ENCODE peak calls at places on chromosomes 7 and 10, in nine cellular contexts. M, K, L, U, A, H, S, V and N are unnamed samples.

GRCh38 chr7:69749358-69749757 is 151.1 kb downstream of the AUTS2 start:
- DNase-seq in L (no peak), V (no peak), S (no peak), M (no peak), K (no peak), A (no peak), U (no peak), H (no peak), N (no peak)

GRCh38 chr10:58473966-58474365 is 38.7 kb upstream of the BICC1 start:
- DNase-seq in S (peak; percentile 53), A (peak; percentile 71), V (peak; percentile 22), L (no peak), M (peak; percentile 52), H (peak; percentile 38), K (no peak), U (no peak), N (no peak)

GRCh38 chr7:155298288-155298833 is 683 bp downstream of the INSIG1 start:
- DNase-seq in H (no peak), M (no peak), U (peak; percentile 29), S (no peak), V (no peak), K (no peak), L (peak; percentile 48), A (peak; percentile 61), N (no peak)

GRCh38 chr7:135232720-135233119 is 918 bp upstream of the STRA8 start:
- DNase-seq in M (no peak), L (peak; percentile 26), S (no peak), K (no peak), H (no peak), U (no peak), V (no peak), A (peak; percentile 4), N (no peak)

GRCh38 chr10:133422223-133422820 is 2.1 kb downstream of the SPRN start:
- DNase-seq in V (no peak), H (no peak), M (no peak), U (no peak), A (no peak), K (no peak), S (no peak), L (no peak), N (no peak)

GRCh38 chr10:5625992-5626777 is 40.2 kb downstream of the ASB13 start:
- DNase-seq in A (no peak), S (no peak), K (no peak), V (no peak), L (no peak), M (no peak), U (no peak), H (no peak), N (no peak)

GRCh38 chr10:132178885-132179545 is 7.7 kb upstream of the DPYSL4 start:
- DNase-seq in A (no peak), H (no peak), M (no peak), L (no peak), K (no peak), V (no peak), S (no peak), U (no peak), N (no peak)

GRCh38 chr10:17675638-17676037 is 31.7 kb downstream of the STAM start:
- DNase-seq in K (no peak), U (no peak), M (no peak), S (no peak), A (peak; percentile 48), L (peak; percentile 16), H (no peak), V (no peak), N (no peak)

GRCh38 chr10:87092861-87093460 is 1.7 kb downstream of the GLUD1 start:
- DNase-seq in S (peak; percentile 28), V (peak; percentile 57), M (peak; percentile 41), A (peak; percentile 73), K (no peak), U (peak; percentile 46), H (peak; percentile 75), L (peak; percentile 89), N (no peak)

GRCh38 chr10:3132036-3133025 is 40.3 kb downstream of the PITRM1 start:
- DNase-seq in K (no peak), H (no peak), M (no peak), L (no peak), S (no peak), U (no peak), V (peak; percentile 5), A (peak; percentile 79), N (no peak)

GRCh38 chr7:98165827-98166667 is 45.2 kb upstream of the BHLHA15 start:
- DNase-seq in A (peak; percentile 57), S (peak; percentile 14), K (no peak), H (peak; percentile 60), U (peak; percentile 30), M (peak; percentile 8), V (peak; percentile 24), L (peak; percentile 68), N (no peak)

GRCh38 chr10:72740526-72740925 is 48.6 kb downstream of the MCU start:
- DNase-seq in S (peak; percentile 65), K (no peak), H (peak; percentile 68), U (peak; percentile 91), M (peak; percentile 56), A (peak; percentile 45), V (peak; percentile 85), L (peak; percentile 20), N (no peak)

GRCh38 chr10:55500931-55501559 is 700.0 kb upstream of the PCDH15 start:
- DNase-seq in V (peak; percentile 50), S (no peak), M (peak; percentile 20), H (peak; percentile 72), K (no peak), A (peak; percentile 52), L (peak; percentile 62), U (peak; percentile 57), N (no peak)

GRCh38 chr10:22002531-22003110 is 909 bp downstream of the DNAJC1 start:
- DNase-seq in U (peak; percentile 41), H (peak; percentile 27), A (peak; percentile 78), V (peak; percentile 81), M (peak; percentile 63), L (peak; percentile 10), K (no peak), S (peak; percentile 63), N (no peak)

GRCh38 chr10:33253411-33253810 is 81.1 kb downstream of the NRP1 start:
- DNase-seq in U (peak; percentile 93), K (no peak), L (no peak), A (no peak), V (no peak), H (peak; percentile 79), S (no peak), M (no peak), N (no peak)

GRCh38 chr10:33254556-33255160 is 79.8 kb downstream of the NRP1 start:
- DNase-seq in M (no peak), L (no peak), U (peak; percentile 81), H (no peak), K (no peak), S (no peak), V (no peak), A (no peak), N (no peak)

GRCh38 chr10:33249659-33250058 is 84.8 kb downstream of the NRP1 start:
- DNase-seq in M (no peak), S (no peak), V (no peak), K (no peak), U (peak; percentile 97), A (no peak), L (no peak), H (peak; percentile 64), N (no peak)

GRCh38 chr10:33252324-33252723 is 82.1 kb downstream of the NRP1 start:
- DNase-seq in A (no peak), L (no peak), U (no peak), V (no peak), S (no peak), H (no peak), K (no peak), M (no peak), N (no peak)

DNA sequence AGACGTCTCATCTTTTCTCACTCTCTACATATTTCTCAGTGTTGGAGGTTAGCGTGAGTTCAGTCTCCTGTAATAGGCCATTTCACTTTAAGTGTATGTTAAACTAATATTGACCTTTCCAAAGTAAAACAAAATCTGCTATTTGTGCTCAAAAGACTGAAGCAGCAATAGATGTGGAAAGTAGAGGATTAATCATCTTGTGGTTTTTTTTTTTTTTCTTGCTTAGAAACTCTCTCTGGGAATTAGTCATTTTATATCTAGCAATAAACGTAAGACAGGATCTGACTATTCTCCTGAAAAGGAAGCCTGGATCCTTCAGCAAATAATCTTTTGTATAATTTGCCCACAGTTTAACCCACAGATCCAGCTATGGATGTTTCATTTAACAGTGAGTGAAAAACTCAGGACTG is 81.7 kb downstream of the NRP1 start:
- DNase-seq in A (peak; percentile 85), V (peak; percentile 77), K (no peak), H (peak; percentile 100), S (peak; percentile 89), M (peak; percentile 82), L (no peak), U (peak; percentile 88), N (no peak)
- H3K27ac ChIP-seq in A (peak overlapping the region; percentile 73), V (peak overlapping the region; percentile 97), K (peak overlapping the region; percentile 67), H (peak overlapping the region; percentile 65), S (peak overlapping the region; percentile 63), M (peak overlapping the region; percentile 80), L (no peak overlapping the region), U (peak overlapping the region; percentile 100), N (no peak overlapping the region)

GRCh38 chr10:13705526-13706169 is 118.9 kb downstream of the PRPF18 start:
- DNase-seq in V (peak; percentile 24), A (no peak), H (no peak), S (no peak), K (no peak), L (no peak), U (no peak), M (peak; percentile 19), N (no peak)
- H3K4me3 ChIP-seq in V (peak overlapping the region; percentile 65), A (peak overlapping the region; percentile 83), H (no peak overlapping the region), S (peak overlapping the region; percentile 57), K (peak overlapping the region; percentile 48), L (peak overlapping the region; percentile 46), U (no peak overlapping the region), M (peak overlapping the region; percentile 68), N (no peak overlapping the region)

GRCh38 chr10:49173848-49174247 is 14.3 kb downstream of the TMEM273 start:
- DNase-seq in V (no peak), L (no peak), K (no peak), S (no peak), M (no peak), U (no peak), A (no peak), H (no peak), N (no peak)

GRCh38 chr10:49172204-49173132 is 15.7 kb downstream of the TMEM273 start:
- DNase-seq in H (no peak), A (no peak), U (no peak), V (no peak), S (no peak), L (no peak), M (no peak), K (no peak), N (no peak)

GRCh38 chr10:49174261-49174925 is 13.8 kb downstream of the TMEM273 start:
- DNase-seq in H (no peak), M (no peak), K (no peak), S (no peak), V (no peak), A (no peak), U (no peak), L (no peak), N (no peak)

GRCh38 chr10:49174926-49175500 is 13.2 kb downstream of the TMEM273 start:
- DNase-seq in M (no peak), L (no peak), V (no peak), A (no peak), U (no peak), S (no peak), K (no peak), H (no peak), N (no peak)

GRCh38 chr10:49173201-49173772 is 14.9 kb downstream of the TMEM273 start:
- DNase-seq in L (no peak), S (no peak), K (no peak), M (no peak), U (no peak), V (no peak), H (no peak), A (no peak), N (no peak)
- H3K9ac ChIP-seq in L (no peak overlapping the region), S (no peak overlapping the region), K (no peak overlapping the region), M (no peak overlapping the region), U (no peak overlapping the region), V (no peak overlapping the region), H (no peak overlapping the region), A (no peak overlapping the region), N (no peak overlapping the region)

GRCh38 chr10:93431361-93431760 is 50.8 kb downstream of the MYOF start:
- DNase-seq in U (peak; percentile 66), S (no peak), M (no peak), V (no peak), L (no peak), A (no peak), H (no peak), K (no peak), N (no peak)
- H3K27ac ChIP-seq in U (peak overlapping the region; percentile 30), S (peak overlapping the region; percentile 9), M (no peak overlapping the region), V (no peak overlapping the region), L (no peak overlapping the region), A (no peak overlapping the region), H (no peak overlapping the region), K (no peak overlapping the region), N (no peak overlapping the region)